ENCODE peak calls at places on chromosomes 3 and 15, in eight cellular contexts. N is HFF-Myc, E is neural progenitor cell, Q is natural killer cell, F is cardiac fibroblast, W is NB4, Z is BJ, I is stomach. T is an unnamed sample.

GRCh38 chr3:187714404-187714979 is 12.1 kb upstream of the RTP2 start:
- DNase-seq in N (no peak), E (peak), Q (peak), F (peak), W (peak), Z (no peak), I (peak), T (peak)

GRCh38 chr3:132822266-132822665 is 100.1 kb upstream of the NPHP3 start:
- DNase-seq in N (no peak), E (no peak), Q (no peak), F (no peak), W (no peak), Z (no peak), I (no peak), T (no peak)

GRCh38 chr3:130761730-130762311 is 15.2 kb upstream of the PIK3R4 start:
- DNase-seq in N (no peak), E (no peak), Q (no peak), F (no peak), W (peak), Z (no peak), I (no peak), T (no peak)

GRCh38 chr3:102206506-102207145 is 228.2 kb upstream of the ZPLD1 start:
- DNase-seq in N (peak), E (no peak), Q (no peak), F (peak), W (no peak), Z (peak), I (peak), T (no peak)

GRCh38 chr15:92655178-92655995 is at the start of gene FAM174B:
- DNase-seq in N (no peak), E (peak), Q (no peak), F (peak), W (no peak), Z (no peak), I (peak), T (peak)

GRCh38 chr15:87219650-87220615 is 1036.6 kb downstream of the NTRK3 start:
- DNase-seq in N (no peak), E (no peak), Q (no peak), F (no peak), W (no peak), Z (no peak), I (no peak), T (no peak)

GRCh38 chr3:178492496-178492895 is 43.7 kb upstream of the KCNMB2 start:
- DNase-seq in N (no peak), E (no peak), Q (no peak), F (no peak), W (no peak), Z (no peak), I (no peak), T (no peak)

GRCh38 chr3:102068736-102069135 is 219.4 kb downstream of the NFKBIZ start:
- DNase-seq in N (no peak), E (no peak), Q (no peak), F (no peak), W (no peak), Z (no peak), I (no peak), T (no peak)

GRCh38 chr3:113660901-113661300 is 35.5 kb downstream of the USF3 start:
- DNase-seq in N (no peak), E (no peak), Q (no peak), F (no peak), W (no peak), Z (no peak), I (no peak), T (no peak)

GRCh38 chr3:196890309-196890708 is 22.6 kb downstream of the SENP5 start:
- DNase-seq in N (no peak), E (no peak), Q (no peak), F (no peak), W (no peak), Z (no peak), I (no peak), T (no peak)

GRCh38 chr3:188507244-188507720 is 353.3 kb downstream of the LPP start:
- DNase-seq in N (peak), E (no peak), Q (no peak), F (peak), W (peak), Z (peak), I (no peak), T (no peak)

GRCh38 chr3:183924543-183924942 is 39.9 kb upstream of the PARL start:
- DNase-seq in N (no peak), E (no peak), Q (no peak), F (no peak), W (peak), Z (no peak), I (no peak), T (no peak)

GRCh38 chr15:44033894-44034293 is 161.2 kb downstream of the FRMD5 start:
- DNase-seq in N (peak), E (no peak), Q (no peak), F (peak), W (no peak), Z (no peak), I (no peak), T (peak)

GRCh38 chr15:44029003-44029402 is 166.1 kb downstream of the FRMD5 start:
- DNase-seq in N (no peak), E (no peak), Q (no peak), F (peak), W (no peak), Z (no peak), I (no peak), T (no peak)

GRCh38 chr15:44034334-44034733 is 160.7 kb downstream of the FRMD5 start:
- DNase-seq in N (no peak), E (no peak), Q (no peak), F (peak), W (no peak), Z (no peak), I (no peak), T (no peak)

GRCh38 chr15:44028349-44028748 is 166.7 kb downstream of the FRMD5 start:
- DNase-seq in N (no peak), E (no peak), Q (no peak), F (no peak), W (peak), Z (no peak), I (no peak), T (no peak)

DNA sequence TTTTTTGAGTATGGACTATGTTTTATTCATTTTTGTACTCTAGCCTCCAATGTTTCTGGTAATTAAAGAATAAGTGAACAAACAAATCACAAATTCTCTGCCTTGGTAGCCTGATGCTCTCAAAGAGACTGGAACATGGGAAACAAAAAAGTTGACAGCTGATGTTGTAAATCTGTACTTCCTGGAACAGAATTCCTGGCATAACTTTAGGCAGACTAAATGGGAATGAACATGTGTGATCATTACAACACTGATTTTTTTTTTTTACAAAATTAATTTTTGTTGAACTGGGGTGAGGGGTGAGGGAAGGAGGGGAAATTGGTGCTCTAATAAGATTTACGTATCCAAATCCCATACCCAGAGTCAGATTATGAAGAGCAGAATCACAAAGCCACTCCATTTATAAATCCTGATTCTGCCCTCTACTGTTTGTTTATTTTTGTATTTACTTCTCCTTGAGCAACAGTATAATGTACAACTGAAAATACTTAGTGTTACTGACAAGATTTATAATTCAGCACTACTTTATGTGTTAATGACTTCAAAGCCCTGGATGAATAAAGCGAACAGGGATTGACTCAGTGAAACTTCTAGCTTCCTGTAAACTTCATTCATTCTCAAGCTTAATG is 165.0 kb downstream of the FRMD5 start:
- DNase-seq in N (no peak), E (no peak), Q (no peak), F (peak), W (no peak), Z (no peak), I (no peak), T (no peak)
- TF ChIP-seq CTCF in N (no peak), E (no peak), Q (no peak), F (no peak), W (no peak), Z (no peak), I (no peak), T (no peak)

DNA sequence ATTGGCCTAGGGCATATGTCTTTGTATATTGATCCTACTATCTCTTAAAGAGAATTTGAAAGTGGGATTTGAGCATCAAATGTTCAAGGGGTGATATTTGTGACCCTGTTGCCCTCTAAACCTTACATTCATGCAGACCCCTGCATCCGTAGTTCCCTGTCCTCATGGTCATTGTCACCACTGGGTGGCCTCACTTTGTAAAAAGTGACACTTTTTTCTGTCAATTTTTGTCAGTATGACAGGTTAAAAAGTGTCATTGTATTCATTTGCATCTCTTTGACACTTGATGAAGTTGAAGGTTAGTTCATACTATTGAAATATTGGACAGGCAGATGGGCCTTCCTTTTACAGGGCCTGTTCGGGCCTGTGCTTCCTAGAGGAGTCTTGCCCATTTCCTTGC is 12.3 kb upstream of the KLF15 start:
- DNase-seq in N (no peak), E (no peak), Q (no peak), F (no peak), W (no peak), Z (no peak), I (no peak), T (no peak)
- TF ChIP-seq CTCF in N (no peak), E (no peak), Q (no peak), F (no peak), W (no peak), Z (no peak), I (no peak), T (no peak)

DNA sequence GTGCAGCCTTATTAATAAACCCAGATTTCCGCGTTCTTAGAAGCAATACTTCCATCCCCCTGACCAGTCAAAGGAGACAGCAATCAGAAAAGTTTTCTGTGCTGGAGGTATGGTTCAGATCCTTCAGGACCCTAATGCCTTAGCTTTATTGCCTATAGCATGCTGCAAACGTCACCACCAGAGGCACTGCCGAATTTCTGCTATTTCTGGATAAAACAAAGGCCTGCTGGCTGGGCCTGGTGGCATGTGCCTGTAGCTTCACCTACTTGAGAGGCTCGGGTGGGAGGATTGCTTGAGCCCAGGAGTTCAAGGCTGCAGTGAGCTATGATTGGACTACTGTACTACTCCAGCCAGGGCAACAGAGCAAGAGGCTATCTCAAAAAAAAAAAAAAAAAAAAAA is 407.2 kb downstream of the FOXP1 start:
- DNase-seq in N (no peak), E (peak), Q (no peak), F (no peak), W (no peak), Z (no peak), I (no peak), T (no peak)
- TF ChIP-seq CTCF in N (no peak), E (peak), Q (no peak), F (no peak), W (no peak), Z (no peak), I (no peak), T (no peak)

DNA sequence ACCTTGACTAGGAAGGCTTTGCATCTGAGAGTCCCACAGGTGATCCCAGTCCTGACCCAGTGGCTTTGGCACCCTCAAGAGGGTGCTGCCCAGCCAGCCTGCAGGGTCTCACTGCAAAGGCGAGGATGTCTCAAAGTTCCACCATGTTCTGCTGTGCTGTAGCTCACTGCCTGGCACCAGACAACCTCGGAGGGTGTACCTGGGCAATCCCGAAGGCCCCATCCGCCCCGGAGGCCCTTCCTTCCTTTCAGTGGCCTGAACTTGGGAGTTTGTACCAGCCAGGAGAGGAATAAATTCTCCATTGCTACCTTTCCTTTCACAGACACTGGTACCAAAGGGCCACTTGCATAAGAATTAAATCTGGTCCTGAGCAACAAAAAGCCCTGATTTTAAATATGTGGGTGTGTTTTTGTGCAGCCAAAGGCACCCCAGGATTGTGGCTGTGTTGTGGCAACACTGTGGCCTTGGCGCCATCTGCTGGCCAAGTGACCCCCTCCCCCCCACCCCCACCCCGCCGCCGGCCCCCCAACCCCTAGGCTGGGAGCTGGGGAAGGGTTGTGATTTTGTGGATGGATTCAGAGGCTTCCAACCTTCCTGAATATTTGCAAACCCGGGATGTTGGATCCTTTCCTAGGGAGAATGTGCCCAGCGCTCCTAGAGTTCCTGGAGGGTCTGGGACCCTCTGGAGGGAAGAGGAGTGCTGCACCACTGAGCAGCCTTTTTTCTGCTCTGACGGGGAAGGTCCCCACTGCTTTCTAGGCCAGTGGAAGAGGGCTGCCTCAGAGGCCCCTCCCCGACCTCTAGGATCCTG is 9.7 kb upstream of the PTPN23 start:
- DNase-seq in N (no peak), E (peak), Q (no peak), F (no peak), W (peak), Z (no peak), I (no peak), T (no peak)
- TF ChIP-seq CTCF in N (peak), E (peak), Q (peak), F (peak), W (peak), Z (peak), I (no peak), T (peak)

DNA sequence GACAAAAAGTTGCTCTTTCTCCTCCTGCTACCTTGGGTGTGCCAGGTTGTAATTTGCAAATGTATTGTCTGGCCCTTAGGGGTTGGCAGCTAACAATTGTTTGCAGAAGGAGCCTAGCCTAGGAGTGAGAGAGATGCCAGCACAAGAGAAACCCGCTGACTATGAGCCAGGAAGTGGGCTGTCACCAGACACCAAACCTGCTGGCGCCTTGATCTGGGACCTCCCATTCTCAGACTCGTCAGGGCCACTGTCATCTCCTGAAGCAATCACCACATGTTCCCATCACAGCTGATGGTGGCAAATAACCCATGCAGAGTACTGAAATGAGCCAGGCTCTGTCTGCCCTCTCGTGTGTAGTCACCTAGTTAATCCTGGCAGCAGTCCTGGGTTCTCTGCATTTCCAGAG is 406.4 kb upstream of the NPAP1 start:
- DNase-seq in N (no peak), E (no peak), Q (no peak), F (no peak), W (no peak), Z (no peak), I (peak), T (no peak)
- TF ChIP-seq CTCF in N (no peak), E (no peak), Q (no peak), F (no peak), W (no peak), Z (no peak), I (no peak), T (no peak)

DNA sequence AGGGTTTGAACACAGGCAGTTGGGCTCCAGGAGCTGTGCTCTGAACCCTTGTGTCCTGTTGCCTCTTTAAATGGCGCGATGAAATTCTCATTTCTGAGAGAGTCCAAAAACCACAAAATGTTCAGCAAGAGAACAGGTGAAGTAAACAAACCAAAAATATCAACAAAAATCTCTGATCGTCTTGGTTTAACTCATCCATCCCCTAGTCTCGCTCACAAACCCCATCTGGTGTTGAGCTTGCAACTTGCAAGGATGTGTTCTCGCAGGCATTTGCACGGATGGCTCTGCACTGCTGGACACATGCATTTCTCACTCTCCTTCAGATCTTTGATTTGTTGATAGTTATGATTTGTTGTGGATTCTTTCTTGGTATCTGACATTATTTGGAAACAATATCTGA is 31.1 kb downstream of the FAH start:
- DNase-seq in N (no peak), E (peak), Q (no peak), F (no peak), W (no peak), Z (no peak), I (no peak), T (no peak)
- TF ChIP-seq CTCF in N (peak), E (peak), Q (no peak), F (peak), W (no peak), Z (no peak), I (no peak), T (no peak)

DNA sequence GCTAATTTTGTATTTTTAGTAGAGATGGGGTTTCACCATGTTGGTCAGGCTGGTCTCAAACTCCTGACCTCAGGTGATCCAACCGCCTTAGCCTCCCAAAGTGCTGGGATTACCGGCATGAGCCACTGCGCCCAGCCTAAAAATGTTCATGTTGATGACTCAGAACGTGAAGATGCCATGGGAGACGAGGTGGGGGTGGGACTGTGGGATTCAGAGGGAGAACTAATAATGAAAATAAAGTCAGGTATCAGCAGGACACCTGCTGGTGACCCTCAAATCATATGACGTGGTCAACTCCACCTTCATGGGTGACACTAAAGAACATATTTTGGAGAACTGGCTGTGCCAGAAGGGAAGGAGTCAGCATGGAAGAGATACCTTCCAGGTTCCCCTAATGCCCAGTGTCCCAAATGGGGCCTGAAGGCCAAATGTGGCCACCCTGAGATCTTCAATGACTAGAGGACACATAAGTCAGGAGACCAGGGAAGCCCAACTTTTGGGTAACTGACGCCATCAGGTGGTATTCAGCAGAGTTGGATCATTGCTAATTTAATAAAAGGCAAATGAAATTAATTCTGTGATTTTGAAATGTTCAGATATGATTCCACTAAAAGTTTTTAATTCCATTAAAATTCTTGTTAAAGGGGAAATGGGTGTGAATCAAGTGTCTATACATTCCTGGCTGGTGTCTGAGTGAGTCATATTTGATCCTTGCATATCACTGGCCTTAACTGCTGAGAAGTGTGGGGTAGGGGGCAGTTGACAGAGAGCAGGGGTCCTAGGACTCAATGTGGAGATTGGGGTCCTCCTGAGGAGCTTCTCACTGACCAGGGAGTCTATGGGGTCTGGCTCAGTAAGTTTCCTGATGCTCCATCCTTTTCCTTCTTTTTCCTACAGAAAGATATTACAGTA is 88.6 kb upstream of the GSK3B start:
- DNase-seq in N (no peak), E (no peak), Q (no peak), F (peak), W (peak), Z (no peak), I (no peak), T (peak)
- TF ChIP-seq CTCF in N (peak), E (peak), Q (peak), F (peak), W (no peak), Z (peak), I (peak), T (no peak)